ENCODE peak calls at places on chromosomes 3 and 15, in ten cellular contexts. G is astrocyte; W is CD4-positive, alpha-beta memory T cell; N is heart right ventricle; B is tibial nerve; L is uterus; V is GM23248; I is aorta; P is right cardiac atrium; D is tibial artery. E is an unnamed sample.
A peak's percentile ranks its signal among the peaks of the same experiment; 100 is the strongest.

GRCh38 chr3:196138927-196139680 is 57.2 kb upstream of the TFRC start:
- DNase-seq in B (no peak), P (no peak), N (no peak), V (peak; percentile 51), W (no peak), I (no peak), D (no peak), L (peak; percentile 34), G (peak; percentile 68), E (no peak)

GRCh38 chr3:178392553-178392952 is 143.7 kb upstream of the KCNMB2 start:
- DNase-seq in N (no peak), I (no peak), W (no peak), G (peak; percentile 82), L (no peak), B (no peak), D (no peak), V (peak; percentile 87), P (no peak), E (no peak)

GRCh38 chr15:64856429-64857145 is 14.9 kb downstream of the PLEKHO2 start:
- DNase-seq in W (no peak), N (peak; percentile 63), G (peak; percentile 50), D (peak; percentile 54), V (peak; percentile 57), B (peak; percentile 57), P (peak; percentile 93), I (peak; percentile 83), L (no peak), E (no peak)

GRCh38 chr3:76900571-76900970 is 139.3 kb upstream of the ROBO2 start:
- DNase-seq in P (no peak), B (no peak), D (no peak), G (no peak), L (no peak), I (no peak), V (no peak), W (no peak), N (no peak), E (no peak)

GRCh38 chr15:45522931-45523331 is 376 bp upstream of the SLC30A4 start:
- DNase-seq in L (no peak), G (peak; percentile 45), P (no peak), D (no peak), I (peak; percentile 71), W (no peak), N (no peak), B (peak; percentile 15), V (peak; percentile 60), E (no peak)

GRCh38 chr3:112302881-112303761 is 9.1 kb upstream of the SLC9C1 start:
- DNase-seq in N (no peak), V (peak; percentile 24), L (no peak), D (no peak), G (peak; percentile 3), W (no peak), I (no peak), P (no peak), B (no peak), E (no peak)

GRCh38 chr3:59320080-59320479 is 270.3 kb upstream of the CFAP20DC start:
- DNase-seq in W (no peak), N (no peak), L (no peak), I (no peak), V (no peak), P (no peak), B (no peak), G (no peak), D (no peak), E (no peak)

GRCh38 chr15:40906947-40907802 is 12.9 kb downstream of the VPS18 start:
- DNase-seq in G (peak; percentile 29), I (no peak), W (peak; percentile 51), L (no peak), N (peak; percentile 68), V (peak; percentile 44), D (no peak), B (no peak), P (peak; percentile 87), E (peak; percentile 85)

GRCh38 chr15:90869601-90870353 is 1.4 kb downstream of the FURIN start:
- DNase-seq in D (peak; percentile 85), V (peak; percentile 85), G (peak; percentile 92), P (peak; percentile 93), B (peak; percentile 57), N (peak; percentile 81), W (no peak), L (peak; percentile 41), I (peak; percentile 88), E (no peak)

GRCh38 chr15:100008258-100008657 is 275.0 kb upstream of the LYSMD4 start:
- DNase-seq in I (no peak), D (no peak), B (no peak), P (no peak), V (no peak), N (no peak), G (no peak), L (no peak), W (no peak), E (no peak)

GRCh38 chr3:129432036-129432435 is 3.6 kb upstream of the EFCAB12 start:
- DNase-seq in W (no peak), L (no peak), I (no peak), D (no peak), N (no peak), G (no peak), B (no peak), P (no peak), V (no peak), E (no peak)

GRCh38 chr3:129433565-129433964 is 5.1 kb upstream of the EFCAB12 start:
- DNase-seq in L (no peak), P (no peak), I (no peak), B (no peak), G (no peak), N (no peak), V (no peak), W (no peak), D (no peak), E (no peak)

GRCh38 chr3:129432671-129433070 is 4.2 kb upstream of the EFCAB12 start:
- DNase-seq in W (no peak), L (no peak), N (no peak), D (no peak), I (no peak), P (no peak), G (no peak), V (no peak), B (no peak), E (no peak)

GRCh38 chr3:129435367-129435766 is 4.4 kb downstream of the MBD4 start:
- DNase-seq in L (no peak), P (no peak), G (no peak), B (no peak), I (no peak), W (no peak), V (no peak), D (no peak), N (no peak), E (no peak)

DNA sequence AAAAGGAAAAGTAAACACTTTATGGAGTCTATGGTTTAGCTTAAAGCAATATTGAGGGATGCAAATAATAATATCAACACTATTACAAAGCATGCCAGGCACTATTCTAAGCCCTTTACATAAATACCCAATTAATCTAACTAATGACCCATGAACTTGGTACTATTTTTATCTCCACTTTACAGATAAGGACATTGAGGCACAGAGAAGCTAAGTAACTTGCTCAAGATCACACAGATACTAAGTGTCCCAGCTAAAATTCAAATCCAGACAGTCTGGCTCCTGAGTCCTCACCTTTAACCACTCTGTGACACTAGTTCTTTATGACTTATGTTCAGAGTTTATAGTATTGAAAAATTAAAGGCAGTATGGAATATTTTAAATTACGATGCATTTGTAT is 5.6 kb downstream of the MBD4 start:
- DNase-seq in P (no peak), W (no peak), I (no peak), L (no peak), V (no peak), N (no peak), G (no peak), B (no peak), D (no peak), E (no peak)
- H3K4me1 ChIP-seq in P (peaks cover 3% of the 10 kb centered on the region), W (peaks cover 46% of the 10 kb centered on the region), I (no peaks in the 10 kb centered on the region), L (no peaks in the 10 kb centered on the region), V (peaks cover 40% of the 10 kb centered on the region), N (peaks cover 27% of the 10 kb centered on the region), G (peaks cover 6% of the 10 kb centered on the region), B (peaks cover 20% of the 10 kb centered on the region), D (peaks cover 32% of the 10 kb centered on the region), E (peaks cover 57% of the 10 kb centered on the region)

GRCh38 chr15:69544349-69545113 is 91.9 kb downstream of the RPLP1 start:
- DNase-seq in L (no peak), P (no peak), N (no peak), D (no peak), B (no peak), I (no peak), W (no peak), V (no peak), G (no peak), E (no peak)
- H3K4me1 ChIP-seq in L (no peaks in the 10 kb centered on the region), P (peaks cover 3% of the 10 kb centered on the region), N (peaks cover 4% of the 10 kb centered on the region), D (peaks cover 3% of the 10 kb centered on the region), B (no peaks in the 10 kb centered on the region), I (no peaks in the 10 kb centered on the region), W (no peaks in the 10 kb centered on the region), V (no peaks in the 10 kb centered on the region), G (no peaks in the 10 kb centered on the region), E (no peaks in the 10 kb centered on the region)

DNA sequence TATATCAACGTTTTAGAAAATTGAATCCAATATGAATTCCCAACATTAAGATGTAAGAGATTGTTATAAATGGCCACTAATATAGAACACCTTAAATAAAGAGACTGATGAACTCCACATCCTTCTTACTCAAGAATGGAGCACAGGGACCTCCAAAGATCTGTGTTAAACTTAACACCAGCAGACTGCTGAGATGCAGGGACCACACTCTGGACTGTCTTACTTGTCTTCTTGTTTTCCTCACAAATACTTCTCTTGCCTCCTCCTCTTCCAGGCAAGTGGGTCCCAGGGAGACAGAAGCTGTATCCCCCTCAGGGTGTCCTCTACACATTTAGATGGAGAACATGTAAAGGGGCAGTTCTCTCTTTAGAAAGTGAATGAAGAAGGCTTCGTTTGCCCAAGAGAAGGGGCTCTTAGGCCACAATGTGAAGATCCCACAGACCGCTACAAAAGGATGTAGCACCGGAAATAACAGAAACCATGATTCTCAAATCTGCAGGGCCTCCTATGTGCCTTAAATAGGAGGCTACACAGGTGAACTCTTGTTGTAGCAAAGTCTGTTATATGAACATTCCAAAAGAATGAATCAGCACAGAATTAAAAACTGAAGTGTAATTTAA is 52.2 kb downstream of the SATB1 start:
- DNase-seq in V (no peak), D (no peak), B (no peak), N (no peak), I (no peak), P (no peak), L (no peak), W (peak; percentile 26), G (no peak), E (no peak)
- H3K4me1 ChIP-seq in V (no peaks in the 10 kb centered on the region), D (no peaks in the 10 kb centered on the region), B (no peaks in the 10 kb centered on the region), N (no peaks in the 10 kb centered on the region), I (no peaks in the 10 kb centered on the region), P (peaks cover 2% of the 10 kb centered on the region), L (no peaks in the 10 kb centered on the region), W (peaks cover 24% of the 10 kb centered on the region), G (no peaks in the 10 kb centered on the region), E (no peaks in the 10 kb centered on the region)

GRCh38 chr15:89823836-89824606 is 9.4 kb upstream of the ANPEP start:
- DNase-seq in P (peak; percentile 20), G (no peak), V (no peak), N (no peak), L (no peak), D (no peak), B (no peak), W (no peak), I (no peak), E (no peak)
- H3K4me1 ChIP-seq in P (peaks cover 11% of the 10 kb centered on the region), G (peaks cover 41% of the 10 kb centered on the region), V (peaks cover 67% of the 10 kb centered on the region), N (peaks cover 14% of the 10 kb centered on the region), L (no peaks in the 10 kb centered on the region), D (peaks cover 25% of the 10 kb centered on the region), B (peaks cover 12% of the 10 kb centered on the region), W (no peaks in the 10 kb centered on the region), I (no peaks in the 10 kb centered on the region), E (no peaks in the 10 kb centered on the region)

GRCh38 chr15:78083687-78084358 is 6.3 kb upstream of the TBC1D2B start:
- DNase-seq in P (no peak), N (no peak), L (no peak), D (no peak), V (no peak), B (no peak), I (peak; percentile 32), G (no peak), W (no peak), E (peak; percentile 72)
- H3K4me1 ChIP-seq in P (no peaks in the 10 kb centered on the region), N (no peaks in the 10 kb centered on the region), L (no peaks in the 10 kb centered on the region), D (no peaks in the 10 kb centered on the region), V (peaks cover 22% of the 10 kb centered on the region), B (no peaks in the 10 kb centered on the region), I (no peaks in the 10 kb centered on the region), G (no peaks in the 10 kb centered on the region), W (no peaks in the 10 kb centered on the region), E (peaks cover 47% of the 10 kb centered on the region)